ENCODE peak calls at places on chromosomes 13 and 19, in nine cellular contexts. P is breast epithelium, R is heart right ventricle, W is endothelial cell of umbilical vein, G is right atrium auricular region, O is colonic mucosa, S is IMR-90, D is lung, C is ovary. X is an unnamed sample.

GRCh38 chr19:3135961-3136683 is at the start of gene GNA15:
- DNase-seq in P (peak), R (no peak), W (no peak), G (no peak), O (peak), S (no peak), D (peak), C (no peak), X (no peak)

GRCh38 chr19:48230555-48231129 is 25.1 kb downstream of the CARD8 start:
- DNase-seq in P (no peak), R (no peak), W (no peak), G (no peak), O (no peak), S (no peak), D (no peak), C (no peak), X (no peak)

GRCh38 chr13:67138937-67139336 is 91.2 kb downstream of the PCDH9 start:
- DNase-seq in P (no peak), R (no peak), W (no peak), G (no peak), O (no peak), S (no peak), D (no peak), C (no peak), X (no peak)

GRCh38 chr19:55504252-55504603 is 16.0 kb downstream of the SSC5D start:
- DNase-seq in P (no peak), R (no peak), W (no peak), G (no peak), O (no peak), S (no peak), D (no peak), C (no peak), X (no peak)

GRCh38 chr19:6916952-6917351 is 29.6 kb downstream of the ADGRE1 start:
- DNase-seq in P (no peak), R (no peak), W (no peak), G (no peak), O (no peak), S (no peak), D (no peak), C (no peak), X (no peak)

GRCh38 chr19:33416307-33417215 is 43.1 kb downstream of the CEBPG start:
- DNase-seq in P (no peak), R (peak), W (peak), G (no peak), O (peak), S (peak), D (peak), C (peak), X (no peak)

GRCh38 chr19:2328401-2329161 is at the start of the genes LSM7 and SPPL2B:
- DNase-seq in P (peak), R (peak), W (peak), G (peak), O (peak), S (peak), D (peak), C (peak), X (peak)

GRCh38 chr19:6229951-6230712 is 49.6 kb downstream of the MLLT1 start:
- DNase-seq in P (no peak), R (no peak), W (no peak), G (no peak), O (no peak), S (no peak), D (no peak), C (no peak), X (no peak)

GRCh38 chr19:4088975-4089374 is 22.3 kb upstream of the ZBTB7A start:
- DNase-seq in P (no peak), R (no peak), W (no peak), G (no peak), O (peak), S (no peak), D (no peak), C (no peak), X (no peak)

GRCh38 chr13:62663767-62664166 is 1248.1 kb upstream of the PCDH20 start:
- DNase-seq in P (no peak), R (no peak), W (no peak), G (no peak), O (no peak), S (peak), D (no peak), C (no peak), X (no peak)

GRCh38 chr13:47671762-47672161 is 329.3 kb downstream of the SUCLA2 start:
- DNase-seq in P (no peak), R (no peak), W (no peak), G (no peak), O (no peak), S (no peak), D (no peak), C (no peak), X (no peak)

GRCh38 chr13:86282450-86282849 is 483.2 kb upstream of the SLITRK6 start:
- DNase-seq in P (no peak), R (no peak), W (no peak), G (no peak), O (no peak), S (no peak), D (no peak), C (no peak), X (no peak)

GRCh38 chr13:113509989-113510388 is 19.5 kb upstream of the DCUN1D2 start:
- DNase-seq in P (no peak), R (no peak), W (no peak), G (no peak), O (no peak), S (no peak), D (no peak), C (no peak), X (no peak)

GRCh38 chr13:51541809-51542258 is 42.4 kb upstream of the WDFY2 start:
- DNase-seq in P (no peak), R (no peak), W (no peak), G (no peak), O (peak), S (no peak), D (no peak), C (no peak), X (no peak)

GRCh38 chr19:47379398-47379938 is 30.4 kb downstream of the DHX34 start:
- DNase-seq in P (no peak), R (no peak), W (no peak), G (no peak), O (no peak), S (no peak), D (no peak), C (no peak), X (peak)

GRCh38 chr19:1138121-1138520 is 34.3 kb downstream of the GPX4 start:
- DNase-seq in P (no peak), R (no peak), W (no peak), G (no peak), O (no peak), S (no peak), D (no peak), C (no peak), X (no peak)

GRCh38 chr19:1136201-1136600 is 32.4 kb downstream of the GPX4 start:
- DNase-seq in P (peak), R (no peak), W (no peak), G (no peak), O (peak), S (no peak), D (no peak), C (no peak), X (no peak)

GRCh38 chr19:1135454-1135853 is 31.7 kb downstream of the GPX4 start:
- DNase-seq in P (no peak), R (no peak), W (no peak), G (no peak), O (no peak), S (no peak), D (no peak), C (no peak), X (no peak)

GRCh38 chr19:1139126-1139525 is 34.9 kb downstream of the SBNO2 start:
- DNase-seq in P (no peak), R (no peak), W (no peak), G (no peak), O (no peak), S (no peak), D (no peak), C (no peak), X (no peak)

DNA sequence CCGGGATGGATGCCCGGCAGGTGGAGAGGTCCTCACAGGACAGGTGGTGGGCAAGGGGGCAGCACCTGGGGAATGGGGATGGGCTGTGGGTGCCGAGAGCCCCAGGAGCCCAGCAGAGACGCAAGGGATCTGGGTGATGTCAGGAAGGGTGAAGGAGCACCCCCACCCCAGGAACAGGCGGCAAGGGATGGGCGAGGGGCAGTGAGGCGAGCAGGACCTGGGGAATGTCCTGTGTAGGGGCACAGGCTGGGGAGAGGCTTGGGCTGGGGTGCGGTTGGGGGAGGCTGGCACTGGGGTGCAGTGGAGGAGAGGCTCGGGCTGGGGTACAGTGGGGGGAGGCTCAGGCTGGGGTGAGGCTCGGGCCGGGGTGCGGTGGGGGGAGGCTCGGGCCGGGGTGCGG is 33.1 kb downstream of the GPX4 start:
- DNase-seq in P (no peak), R (no peak), W (no peak), G (no peak), O (no peak), S (no peak), D (no peak), C (no peak), X (no peak)
- H3K27ac ChIP-seq in P (peak), R (no peak), W (no peak), G (no peak), O (peak), S (no peak), D (no peak), C (no peak), X (no peak)

DNA sequence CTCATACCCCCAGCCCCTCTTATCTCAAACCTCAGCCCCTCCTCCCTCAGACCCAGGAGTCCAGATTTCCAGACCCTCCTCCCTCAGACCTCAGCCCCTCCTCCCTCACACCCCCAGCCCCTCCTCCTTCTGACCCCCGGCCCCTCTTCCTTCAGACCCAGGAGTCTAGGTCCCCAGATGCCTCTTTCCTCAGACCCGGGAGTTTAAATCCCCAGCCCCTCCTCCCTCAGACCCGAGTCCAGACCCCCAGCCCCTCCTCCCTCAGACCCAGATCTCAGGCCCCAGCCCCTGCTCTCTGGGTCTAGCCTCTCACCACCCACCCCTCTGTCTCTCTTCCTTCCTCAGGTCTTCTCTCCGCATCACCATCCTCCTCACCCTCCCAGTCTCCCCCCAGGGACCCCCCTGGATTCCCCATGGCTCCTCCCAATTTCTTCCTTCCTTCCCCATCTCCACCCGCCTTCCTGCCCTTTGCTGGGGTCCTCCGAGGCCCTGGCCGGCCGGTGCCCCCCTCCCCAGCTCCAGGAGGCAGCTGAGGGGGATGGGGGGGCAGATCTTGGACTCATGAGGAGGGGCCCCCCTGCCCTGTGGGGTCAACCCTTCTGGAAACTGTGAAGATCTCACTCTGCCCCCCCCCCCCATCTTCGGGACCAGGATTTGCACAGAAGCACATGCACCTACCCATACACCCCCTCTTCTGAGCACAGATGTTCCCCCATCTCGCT is 10.7 kb downstream of the BCL3 start:
- DNase-seq in P (no peak), R (no peak), W (no peak), G (no peak), O (no peak), S (no peak), D (no peak), C (no peak), X (no peak)
- H3K27ac ChIP-seq in P (peak), R (no peak), W (no peak), G (peak), O (no peak), S (no peak), D (no peak), C (no peak), X (no peak)

GRCh38 chr13:100532836-100533435 is 55.7 kb downstream of the GGACT start:
- DNase-seq in P (no peak), R (no peak), W (no peak), G (peak), O (no peak), S (no peak), D (no peak), C (no peak), X (no peak)

GRCh38 chr13:100528820-100529219 is 59.8 kb downstream of the GGACT start:
- DNase-seq in P (no peak), R (no peak), W (no peak), G (peak), O (no peak), S (no peak), D (no peak), C (no peak), X (no peak)

GRCh38 chr13:100532090-100532766 is 56.4 kb downstream of the GGACT start:
- DNase-seq in P (no peak), R (no peak), W (no peak), G (peak), O (no peak), S (no peak), D (no peak), C (no peak), X (no peak)

GRCh38 chr13:100529666-100530065 is 58.9 kb downstream of the GGACT start:
- DNase-seq in P (no peak), R (no peak), W (no peak), G (peak), O (no peak), S (no peak), D (no peak), C (no peak), X (no peak)

GRCh38 chr13:100530645-100531044 is 57.9 kb downstream of the GGACT start:
- DNase-seq in P (no peak), R (no peak), W (no peak), G (peak), O (no peak), S (peak), D (no peak), C (no peak), X (no peak)
- H3K27ac ChIP-seq in P (peak), R (no peak), W (no peak), G (no peak), O (no peak), S (no peak), D (no peak), C (no peak), X (peak)

DNA sequence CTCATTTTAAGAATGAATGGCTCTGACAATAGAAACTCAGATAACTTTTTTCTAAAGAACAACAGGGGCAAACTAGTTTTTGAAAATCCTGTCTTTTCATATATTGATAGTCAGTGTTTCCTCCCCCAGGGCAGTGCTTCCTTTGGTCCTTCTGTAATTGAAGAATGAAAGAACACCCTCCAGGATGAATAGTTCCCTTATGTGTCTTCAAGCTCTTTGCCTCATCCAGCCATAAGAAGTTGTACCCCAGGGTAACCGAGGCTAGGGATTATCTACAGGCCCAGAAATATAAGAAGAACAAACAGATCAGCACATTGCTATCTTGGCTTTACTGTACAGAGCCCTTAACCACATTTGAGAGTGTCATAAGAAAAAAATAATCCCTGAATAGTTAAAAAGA is 12.1 kb upstream of the ERICH6B start:
- DNase-seq in P (no peak), R (no peak), W (no peak), G (no peak), O (no peak), S (no peak), D (no peak), C (no peak), X (no peak)
- H3K27ac ChIP-seq in P (no peak), R (no peak), W (no peak), G (no peak), O (no peak), S (no peak), D (no peak), C (no peak), X (no peak)

DNA sequence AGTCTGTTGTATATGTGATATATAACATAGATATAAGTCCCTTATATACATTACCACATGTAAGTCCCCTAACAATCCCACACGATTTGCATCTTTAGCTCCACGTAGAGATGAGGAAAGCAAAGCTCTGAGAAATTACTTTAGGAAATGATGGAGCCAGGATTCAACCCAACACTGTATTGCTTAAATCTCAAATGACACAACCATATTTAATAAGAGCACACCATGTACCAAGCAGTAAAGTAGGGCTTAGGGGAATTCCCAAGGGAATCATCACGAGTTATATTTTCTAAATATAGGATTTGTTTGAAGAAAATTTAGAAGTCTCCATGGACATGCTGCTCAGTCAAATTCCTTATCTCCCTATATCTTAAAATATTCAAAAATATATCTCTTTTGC is 61.3 kb upstream of the POMP start:
- DNase-seq in P (no peak), R (no peak), W (no peak), G (no peak), O (no peak), S (peak), D (no peak), C (no peak), X (no peak)
- H3K27ac ChIP-seq in P (no peak), R (no peak), W (no peak), G (no peak), O (no peak), S (no peak), D (no peak), C (no peak), X (no peak)

GRCh38 chr19:18919895-18920204 is 335 bp downstream of the DDX49 start:
- DNase-seq in P (no peak), R (no peak), W (no peak), G (no peak), O (no peak), S (no peak), D (no peak), C (no peak), X (no peak)

GRCh38 chr19:18922228-18922985 is 2.9 kb downstream of the DDX49 start:
- DNase-seq in P (no peak), R (no peak), W (no peak), G (no peak), O (no peak), S (no peak), D (no peak), C (no peak), X (no peak)

GRCh38 chr19:18921593-18921992 is 2.1 kb downstream of the DDX49 start:
- DNase-seq in P (no peak), R (no peak), W (no peak), G (no peak), O (no peak), S (no peak), D (no peak), C (no peak), X (no peak)

GRCh38 chr19:18920400-18920799 is 885 bp downstream of the DDX49 start:
- DNase-seq in P (no peak), R (no peak), W (no peak), G (no peak), O (no peak), S (no peak), D (no peak), C (no peak), X (no peak)

DNA sequence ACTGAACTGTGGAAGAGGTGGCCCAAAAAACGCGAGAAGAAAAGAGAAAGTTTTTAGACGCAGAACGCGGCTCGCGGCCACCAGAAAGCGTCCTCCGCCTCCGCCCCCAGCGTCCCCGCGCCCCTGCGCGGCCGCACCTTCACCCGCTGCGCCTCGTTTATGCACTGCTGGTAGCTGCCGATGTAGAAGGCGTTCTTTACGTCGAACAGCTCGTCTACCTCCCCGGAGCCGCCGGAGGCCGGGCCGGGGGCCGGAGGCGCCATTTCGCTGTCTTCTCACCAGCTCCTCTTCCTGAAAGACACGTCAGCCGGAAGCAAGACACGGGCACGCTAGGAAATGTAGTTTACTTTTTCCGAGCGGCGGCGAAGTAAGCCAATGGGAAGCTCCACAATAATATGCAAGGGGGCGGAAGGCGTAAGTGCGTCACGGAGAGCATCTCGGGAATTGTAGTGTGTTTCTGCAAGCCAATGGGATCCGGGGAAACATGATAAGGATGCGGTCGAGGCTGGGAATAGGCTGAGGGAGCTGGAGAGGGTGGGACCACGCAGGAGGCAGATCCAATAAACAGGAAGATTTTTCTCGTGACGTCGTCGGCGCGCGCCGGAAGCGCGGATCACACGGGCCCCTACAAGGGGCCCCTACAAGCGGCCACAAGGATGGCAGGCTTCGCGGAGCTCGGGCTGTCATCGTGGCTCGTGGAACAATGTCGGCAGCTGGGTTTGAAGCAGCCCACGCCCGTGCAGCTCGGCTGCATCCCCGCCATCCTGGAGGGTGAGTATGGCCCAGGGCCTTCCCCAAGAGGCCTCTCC is at the start of the genes COPE and DDX49:
- DNase-seq in P (peak), R (peak), W (peak), G (peak), O (peak), S (peak), D (peak), C (peak), X (peak)
- H3K27ac ChIP-seq in P (peak), R (peak), W (peak), G (peak), O (peak), S (peak), D (peak), C (peak), X (peak)

GRCh38 chr19:512548-513365 is 5.5 kb downstream of the TPGS1 start:
- DNase-seq in P (no peak), R (no peak), W (no peak), G (no peak), O (no peak), S (no peak), D (peak), C (no peak), X (no peak)
- H3K27ac ChIP-seq in P (no peak), R (no peak), W (no peak), G (no peak), O (no peak), S (no peak), D (no peak), C (no peak), X (no peak)

GRCh38 chr19:35722461-35722860 is 4.7 kb downstream of the KMT2B start:
- DNase-seq in P (no peak), R (no peak), W (no peak), G (no peak), O (no peak), S (no peak), D (no peak), C (no peak), X (no peak)
- H3K27ac ChIP-seq in P (no peak), R (no peak), W (no peak), G (no peak), O (no peak), S (no peak), D (no peak), C (no peak), X (no peak)

X was measured in caudate nucleus.